ENCODE peak calls at places on chromosome 19, in four cellular contexts. D, C, Q and F are unnamed samples. For H3K4me1 and H3K79me1, the result is how much of the 10 kb centered on the place peaks cover.

GRCh38 chr19:56840452-56841193 is at the start of the genes PEG3 and ZIM2:
- DNase-seq in C (no peak), Q (no peak), D (peak), F (no peak)

GRCh38 chr19:12195501-12195860 is 32.6 kb downstream of the ZNF136 start:
- DNase-seq in Q (no peak), C (no peak), D (peak), F (no peak)

GRCh38 chr19:19004144-19004543 is 29.2 kb downstream of the SUGP2 start:
- DNase-seq in Q (no peak), C (no peak), D (no peak), F (no peak)

GRCh38 chr19:38173324-38174041 is 50.5 kb downstream of the DPF1 start:
- DNase-seq in Q (peak), D (no peak), C (no peak), F (no peak)

GRCh38 chr19:37920591-37921450 is 13.8 kb downstream of the SIPA1L3 start:
- DNase-seq in Q (no peak), D (no peak), C (no peak), F (no peak)

GRCh38 chr19:4979211-4979807 is 10.4 kb downstream of the KDM4B start:
- DNase-seq in C (no peak), Q (no peak), D (no peak), F (no peak)

GRCh38 chr19:29483944-29484581 is 41.7 kb upstream of the VSTM2B start:
- DNase-seq in Q (no peak), C (peak), D (peak), F (no peak)

GRCh38 chr19:45670670-45671453 is 2.8 kb downstream of the GIPR start:
- DNase-seq in D (peak), C (peak), Q (peak), F (peak)

GRCh38 chr19:53980553-53981407 is 10.7 kb upstream of the CACNG6 start:
- DNase-seq in Q (peak), C (peak), D (peak), F (peak)

GRCh38 chr19:38721977-38722773 is 22.1 kb downstream of the CAPN12 start:
- DNase-seq in Q (no peak), D (no peak), C (no peak), F (no peak)

GRCh38 chr19:42606660-42607351 is 12.1 kb upstream of the CEACAM8 start:
- DNase-seq in C (peak), D (peak), Q (peak), F (no peak)

GRCh38 chr19:1018932-1019615 is 1.8 kb downstream of the TMEM259 start:
- DNase-seq in Q (no peak), D (no peak), C (no peak), F (no peak)
- H3K4me1 ChIP-seq in Q (under half), D (under half), C (under half), F (half or more)

GRCh38 chr19:30512748-30513389 is 140.7 kb downstream of the ZNF536 start:
- DNase-seq in D (no peak), Q (no peak), C (no peak), F (no peak)
- H3K79me1 ChIP-seq in D (under half), Q (under half), C (under half), F (under half)

GRCh38 chr19:3362217-3362907 is 4.0 kb upstream of the NFIC start:
- DNase-seq in C (no peak), Q (no peak), D (no peak), F (no peak)
- H3K4me1 ChIP-seq in C (under half), Q (under half), D (under half), F (under half)

GRCh38 chr19:16618248-16618647 is 9.8 kb downstream of the MED26 start:
- DNase-seq in C (no peak), Q (no peak), D (no peak), F (no peak)

GRCh38 chr19:16621165-16621800 is 6.7 kb downstream of the MED26 start:
- DNase-seq in C (no peak), Q (no peak), D (no peak), F (no peak)

GRCh38 chr19:16620584-16620983 is 7.4 kb downstream of the MED26 start:
- DNase-seq in Q (no peak), D (no peak), C (no peak), F (no peak)

GRCh38 chr19:16619456-16619855 is 8.5 kb downstream of the MED26 start:
- DNase-seq in Q (no peak), D (no peak), C (no peak), F (no peak)

DNA sequence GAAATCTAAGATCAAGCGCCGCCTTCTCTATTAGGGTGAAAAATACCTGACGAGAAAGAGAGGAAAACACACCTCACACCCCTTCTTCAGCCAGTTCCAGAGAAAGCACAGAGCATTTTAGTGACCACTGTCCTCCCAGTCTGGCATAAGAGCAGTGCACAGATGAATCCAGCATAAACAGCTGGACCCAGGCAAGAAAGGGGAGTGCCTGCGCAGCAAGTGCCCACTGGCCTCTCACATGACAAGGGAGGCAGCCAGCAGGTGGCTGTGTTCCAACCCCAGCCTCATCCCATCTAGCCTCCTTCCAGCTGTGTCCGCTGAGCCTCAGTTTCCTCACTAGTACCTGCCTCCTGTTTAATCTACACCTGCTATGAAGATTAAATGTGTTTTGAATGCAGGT is 8.0 kb downstream of the MED26 start:
- DNase-seq in Q (no peak), C (no peak), D (no peak), F (no peak)
- H3K79me1 ChIP-seq in Q (half or more), C (under half), D (half or more), F (under half)

GRCh38 chr19:15328312-15328711 is 4.0 kb downstream of the BRD4 start:
- DNase-seq in D (no peak), Q (no peak), C (no peak), F (peak)
- H3K4me1 ChIP-seq in D (under half), Q (under half), C (under half), F (under half)